ENCODE peak calls at places on chromosome 7, in seven cellular contexts. D is activated T-cell treated with anti-CD3 and anti-CD28 coated beads for 48 hours; P is mammary epithelial cell; C is stimulated activated CD4-positive, alpha-beta T cell treated with anti-CD3 and anti-CD28 coated beads, Interleukin-1b, Interleukin-23, amount 100 ng/mL, for 24 hours; U is PC-9; N is Panc1; Z is T-cell. Y is an unnamed sample.

GRCh38 chr7:21542891-21543527 is at the start of gene DNAH11:
- DNase-seq in D (peak), P (peak), C (no peak), U (peak), N (no peak), Z (no peak), Y (peak)

GRCh38 chr7:25820432-25821040 is 331.5 kb upstream of the NFE2L3 start:
- DNase-seq in D (no peak), P (no peak), C (no peak), U (peak), N (no peak), Z (no peak), Y (no peak)

GRCh38 chr7:127532736-127533135 is 52.7 kb downstream of the GCC1 start:
- DNase-seq in D (no peak), P (peak), C (no peak), U (no peak), N (no peak), Z (no peak), Y (no peak)

GRCh38 chr7:27453702-27454405 is 208.8 kb downstream of the HIBADH start:
- DNase-seq in D (no peak), P (peak), C (no peak), U (no peak), N (no peak), Z (no peak), Y (no peak)

GRCh38 chr7:114663502-114663901 is 248.9 kb downstream of the FOXP2 start:
- DNase-seq in D (no peak), P (peak), C (no peak), U (peak), N (no peak), Z (no peak), Y (no peak)

GRCh38 chr7:140876519-140877248 is 48.0 kb downstream of the BRAF start:
- DNase-seq in D (no peak), P (peak), C (no peak), U (no peak), N (no peak), Z (no peak), Y (no peak)

GRCh38 chr7:66185680-66186187 is 19.4 kb upstream of the TPST1 start:
- DNase-seq in D (no peak), P (no peak), C (no peak), U (no peak), N (no peak), Z (no peak), Y (no peak)

GRCh38 chr7:155868955-155869783 is 56.9 kb upstream of the SHH start:
- DNase-seq in D (no peak), P (no peak), C (no peak), U (no peak), N (no peak), Z (no peak), Y (no peak)

GRCh38 chr7:6271694-6272371 is 591 bp downstream of the CYTH3 start:
- DNase-seq in D (no peak), P (no peak), C (no peak), U (peak), N (no peak), Z (peak), Y (peak)

GRCh38 chr7:99374121-99375064 is at the start of gene ARPC1B:
- DNase-seq in D (peak), P (peak), C (peak), U (peak), N (no peak), Z (peak), Y (peak)

GRCh38 chr7:151851160-151851751 is 25.7 kb downstream of the PRKAG2 start:
- DNase-seq in D (peak), P (peak), C (no peak), U (peak), N (no peak), Z (no peak), Y (no peak)

GRCh38 chr7:51005074-51005473 is 222.4 kb upstream of the GRB10 start:
- DNase-seq in D (no peak), P (no peak), C (no peak), U (no peak), N (no peak), Z (no peak), Y (no peak)

GRCh38 chr7:25124485-25125136 is 449 bp downstream of the CYCS start:
- DNase-seq in D (no peak), P (peak), C (no peak), U (peak), N (no peak), Z (no peak), Y (peak)

GRCh38 chr7:77409739-77410545 is 6.2 kb downstream of the GSAP start:
- DNase-seq in D (no peak), P (peak), C (no peak), U (peak), N (no peak), Z (no peak), Y (no peak)

GRCh38 chr7:150511039-150511438 is 3.6 kb upstream of the GIMAP7 start:
- DNase-seq in D (no peak), P (no peak), C (no peak), U (no peak), N (no peak), Z (no peak), Y (no peak)

GRCh38 chr7:110534241-110534931 is 556.5 kb upstream of the LRRN3 start:
- DNase-seq in D (no peak), P (peak), C (no peak), U (peak), N (no peak), Z (no peak), Y (no peak)

GRCh38 chr7:85070967-85071628 is 115.8 kb downstream of the SEMA3D start:
- DNase-seq in D (no peak), P (peak), C (no peak), U (no peak), N (no peak), Z (no peak), Y (no peak)

GRCh38 chr7:134996097-134996550 is 9.8 kb downstream of the AGBL3 start:
- DNase-seq in D (no peak), P (no peak), C (no peak), U (no peak), N (no peak), Z (no peak), Y (no peak)

GRCh38 chr7:30057741-30058140 is 29.5 kb downstream of the PLEKHA8 start:
- DNase-seq in D (no peak), P (no peak), C (no peak), U (no peak), N (no peak), Z (no peak), Y (no peak)

GRCh38 chr7:128841961-128842673 is 11.9 kb downstream of the FLNC start:
- DNase-seq in D (peak), P (no peak), C (peak), U (peak), N (no peak), Z (peak), Y (peak)

GRCh38 chr7:19413444-19413965 is 268.3 kb upstream of the FERD3L start:
- DNase-seq in D (no peak), P (no peak), C (no peak), U (no peak), N (no peak), Z (no peak), Y (no peak)

GRCh38 chr7:145978769-145979168 is 137.8 kb upstream of the CNTNAP2 start:
- DNase-seq in D (no peak), P (no peak), C (no peak), U (no peak), N (no peak), Z (no peak), Y (no peak)

GRCh38 chr7:139647812-139648616 is 124.5 kb downstream of the CLEC2L start:
- DNase-seq in D (no peak), P (no peak), C (no peak), U (no peak), N (no peak), Z (no peak), Y (no peak)

GRCh38 chr7:52944916-52945315 is 90.5 kb upstream of the POM121L12 start:
- DNase-seq in D (no peak), P (no peak), C (no peak), U (no peak), N (peak), Z (no peak), Y (no peak)

GRCh38 chr7:1263391-1263951 is 30.8 kb downstream of the UNCX start:
- DNase-seq in D (no peak), P (no peak), C (no peak), U (no peak), N (no peak), Z (no peak), Y (no peak)

GRCh38 chr7:127337581-127337980 is 54.9 kb downstream of the ZNF800 start:
- DNase-seq in D (no peak), P (no peak), C (no peak), U (no peak), N (no peak), Z (no peak), Y (no peak)

GRCh38 chr7:72493850-72494661 is 81.9 kb upstream of the CALN1 start:
- DNase-seq in D (peak), P (peak), C (peak), U (peak), N (peak), Z (peak), Y (peak)

GRCh38 chr7:45576249-45576929 is 2.2 kb downstream of the ADCY1 start:
- DNase-seq in D (no peak), P (no peak), C (no peak), U (no peak), N (no peak), Z (no peak), Y (no peak)

GRCh38 chr7:70698219-70698832 is 433.6 kb upstream of the GALNT17 start:
- DNase-seq in D (no peak), P (peak), C (no peak), U (no peak), N (peak), Z (peak), Y (no peak)

GRCh38 chr7:95509199-95509598 is 23.5 kb downstream of the ASB4 start:
- DNase-seq in D (no peak), P (peak), C (no peak), U (no peak), N (no peak), Z (no peak), Y (peak)

GRCh38 chr7:112481833-112482669 is 1.3 kb downstream of the LSMEM1 start:
- DNase-seq in D (no peak), P (peak), C (no peak), U (peak), N (peak), Z (no peak), Y (no peak)

GRCh38 chr7:123140561-123140960 is 59.2 kb downstream of the SLC13A1 start:
- DNase-seq in D (no peak), P (no peak), C (no peak), U (no peak), N (no peak), Z (no peak), Y (no peak)

GRCh38 chr7:129101746-129102145 is 42.8 kb upstream of the TSPAN33 start:
- DNase-seq in D (no peak), P (no peak), C (no peak), U (no peak), N (no peak), Z (no peak), Y (no peak)

Y was measured in stimulated activated naive CD8-positive, alpha-beta T cell treated with anti-CD3 and anti-CD28 coated beads, Interleukin-15, amount 100 ng/mL, for 72 hours.